ENCODE peak calls at places on chromosome 13, in eight cellular contexts. I is Jurkat, Clone E6-1; H is anterior cingulate cortex; J is heart left ventricle; S is stimulated activated CD4-positive, alpha-beta T cell treated with anti-CD3 and anti-CD28 coated beads, Interleukin-12 subunit alpha, Interleukin-12 subunit beta, amount 100 ng/mL, for 24 hours; Z is B cell; F is NCI-H82; N is cardiac fibroblast. V is an unnamed sample.

GRCh38 chr13:110338441-110339101 is 31.5 kb downstream of the COL4A2 start:
- DNase-seq in I (no peak), H (no peak), J (peak), S (no peak), Z (no peak), F (peak), N (peak), V (no peak)

GRCh38 chr13:71962126-71962525 is 95.1 kb upstream of the DACH1 start:
- DNase-seq in I (no peak), H (no peak), J (no peak), S (no peak), Z (no peak), F (no peak), N (no peak), V (no peak)

GRCh38 chr13:27450921-27451461 is 627 bp upstream of the MTIF3 start:
- DNase-seq in I (no peak), H (no peak), J (peak), S (peak), Z (no peak), F (peak), N (peak), V (no peak)

GRCh38 chr13:59112375-59112774 is 1051.4 kb downstream of the DIAPH3 start:
- DNase-seq in I (peak), H (no peak), J (no peak), S (no peak), Z (no peak), F (peak), N (peak), V (no peak)

GRCh38 chr13:113307491-113307890 is 10.5 kb downstream of the LAMP1 start:
- DNase-seq in I (no peak), H (no peak), J (no peak), S (no peak), Z (no peak), F (no peak), N (no peak), V (no peak)

GRCh38 chr13:106449096-106449495 is 86.4 kb downstream of the EFNB2 start:
- DNase-seq in I (no peak), H (no peak), J (no peak), S (no peak), Z (no peak), F (no peak), N (no peak), V (no peak)

GRCh38 chr13:80215368-80215767 is 125.6 kb downstream of the SPRY2 start:
- DNase-seq in I (no peak), H (no peak), J (no peak), S (no peak), Z (no peak), F (no peak), N (peak), V (no peak)

GRCh38 chr13:74191036-74191809 is 57.0 kb upstream of the KLF12 start:
- DNase-seq in I (peak), H (no peak), J (no peak), S (no peak), Z (no peak), F (no peak), N (no peak), V (no peak)

GRCh38 chr13:26719356-26719945 is 41.1 kb downstream of the GPR12 start:
- DNase-seq in I (peak), H (no peak), J (no peak), S (no peak), Z (no peak), F (peak), N (no peak), V (no peak)

GRCh38 chr13:73898276-73898675 is 235.9 kb downstream of the KLF12 start:
- DNase-seq in I (no peak), H (no peak), J (no peak), S (no peak), Z (no peak), F (no peak), N (no peak), V (no peak)

GRCh38 chr13:28582892-28583240 is 76.1 kb upstream of the POMP start:
- DNase-seq in I (no peak), H (no peak), J (no peak), S (no peak), Z (peak), F (no peak), N (no peak), V (no peak)

GRCh38 chr13:112617754-112618375 is 29.9 kb upstream of the TUBGCP3 start:
- DNase-seq in I (no peak), H (no peak), J (no peak), S (no peak), Z (no peak), F (no peak), N (no peak), V (no peak)

GRCh38 chr13:21458457-21458815 is 667 bp downstream of the ZDHHC20 start:
- DNase-seq in I (peak), H (no peak), J (peak), S (peak), Z (peak), F (peak), N (no peak), V (no peak)

GRCh38 chr13:35144496-35144895 is 202.4 kb downstream of the NBEA start:
- DNase-seq in I (no peak), H (no peak), J (no peak), S (no peak), Z (no peak), F (no peak), N (peak), V (no peak)

GRCh38 chr13:32530841-32531253 is 7.7 kb downstream of the N4BP2L2 start:
- DNase-seq in I (no peak), H (no peak), J (no peak), S (no peak), Z (no peak), F (no peak), N (peak), V (no peak)

GRCh38 chr13:78786399-78786879 is 127.5 kb upstream of the OBI1 start:
- DNase-seq in I (no peak), H (no peak), J (no peak), S (no peak), Z (no peak), F (no peak), N (no peak), V (no peak)

GRCh38 chr13:45356966-45357689 is 16.1 kb upstream of the TPT1 start:
- DNase-seq in I (peak), H (no peak), J (no peak), S (no peak), Z (no peak), F (no peak), N (no peak), V (no peak)

GRCh38 chr13:40653558-40654318 is 12.7 kb downstream of the FOXO1 start:
- DNase-seq in I (no peak), H (no peak), J (no peak), S (no peak), Z (no peak), F (peak), N (peak), V (no peak)

GRCh38 chr13:28751210-28751935 is 32.6 kb upstream of the SLC46A3 start:
- DNase-seq in I (no peak), H (no peak), J (no peak), S (no peak), Z (no peak), F (no peak), N (peak), V (no peak)

GRCh38 chr13:64675256-64675892 is 2554.8 kb downstream of the PCDH9 start:
- DNase-seq in I (no peak), H (no peak), J (no peak), S (no peak), Z (no peak), F (no peak), N (peak), V (no peak)

GRCh38 chr13:98172570-98173405 is 4.3 kb downstream of the RNF113B start:
- DNase-seq in I (no peak), H (no peak), J (no peak), S (no peak), Z (no peak), F (no peak), N (peak), V (no peak)

GRCh38 chr13:64884976-64885375 is 2345.2 kb downstream of the PCDH9 start:
- DNase-seq in I (no peak), H (no peak), J (no peak), S (no peak), Z (no peak), F (no peak), N (no peak), V (no peak)

GRCh38 chr13:84661718-84662117 is 779.4 kb upstream of the SLITRK1 start:
- DNase-seq in I (no peak), H (no peak), J (no peak), S (no peak), Z (no peak), F (no peak), N (no peak), V (no peak)

GRCh38 chr13:53110614-53111013 is 82.0 kb downstream of the OLFM4 start:
- DNase-seq in I (no peak), H (no peak), J (no peak), S (no peak), Z (no peak), F (no peak), N (no peak), V (no peak)

GRCh38 chr13:80444240-80445015 is 103.5 kb upstream of the SPRY2 start:
- DNase-seq in I (no peak), H (no peak), J (no peak), S (no peak), Z (no peak), F (no peak), N (no peak), V (no peak)

GRCh38 chr13:70623260-70623659 is 515.0 kb upstream of the KLHL1 start:
- DNase-seq in I (peak), H (no peak), J (no peak), S (no peak), Z (no peak), F (peak), N (peak), V (no peak)

GRCh38 chr13:89695343-89696257 is 1651.9 kb upstream of the MIR17HG start:
- DNase-seq in I (peak), H (no peak), J (no peak), S (peak), Z (no peak), F (peak), N (peak), V (no peak)

GRCh38 chr13:32246468-32246867 is 68.7 kb downstream of the ZAR1L start:
- DNase-seq in I (peak), H (no peak), J (peak), S (peak), Z (no peak), F (peak), N (peak), V (peak)

GRCh38 chr13:52846567-52847321 is 1.7 kb downstream of the PCDH8 start:
- DNase-seq in I (no peak), H (no peak), J (peak), S (no peak), Z (no peak), F (peak), N (peak), V (no peak)

GRCh38 chr13:31719214-31719613 is 20.1 kb upstream of the RXFP2 start:
- DNase-seq in I (no peak), H (no peak), J (no peak), S (no peak), Z (no peak), F (no peak), N (no peak), V (no peak)

GRCh38 chr13:106859505-106859904 is 291.6 kb upstream of the ARGLU1 start:
- DNase-seq in I (no peak), H (no peak), J (no peak), S (no peak), Z (no peak), F (no peak), N (no peak), V (no peak)

V was measured in D721Med.